ENCODE peak calls at places on chromosomes 3 and 15, in six cellular contexts. One of them, this sample, is unnamed.

GRCh38 chr3:189276481-189277190 is 104.9 kb downstream of the TPRG1 start:
- DNase-seq in activated CD8-positive, alpha-beta memory T cell treated with anti-CD3 and anti-CD28 coated beads for 24 hours: no peak
- DNase-seq in GM13976: no peak
- DNase-seq in mesenchymal stem cell: peak
- DNase-seq in H54: peak
- DNase-seq in esophagus squamous epithelium: no peak
- DNase-seq in this sample: no peak

GRCh38 chr3:183817111-183817510 is 8.3 kb downstream of the MAP6D1 start:
- DNase-seq in mesenchymal stem cell: no peak
- DNase-seq in esophagus squamous epithelium: no peak
- DNase-seq in activated CD8-positive, alpha-beta memory T cell treated with anti-CD3 and anti-CD28 coated beads for 24 hours: no peak
- DNase-seq in H54: no peak
- DNase-seq in GM13976: no peak
- DNase-seq in this sample: no peak

GRCh38 chr15:66947471-66947870 is 117.9 kb upstream of the SMAD3 start:
- DNase-seq in esophagus squamous epithelium: no peak
- DNase-seq in mesenchymal stem cell: peak
- DNase-seq in activated CD8-positive, alpha-beta memory T cell treated with anti-CD3 and anti-CD28 coated beads for 24 hours: no peak
- DNase-seq in H54: no peak
- DNase-seq in GM13976: no peak
- DNase-seq in this sample: peak

GRCh38 chr3:38005076-38006020 is 14.8 kb downstream of the VILL start:
- DNase-seq in mesenchymal stem cell: no peak
- DNase-seq in esophagus squamous epithelium: no peak
- DNase-seq in H54: no peak
- DNase-seq in GM13976: no peak
- DNase-seq in activated CD8-positive, alpha-beta memory T cell treated with anti-CD3 and anti-CD28 coated beads for 24 hours: no peak
- DNase-seq in this sample: no peak

GRCh38 chr15:100895721-100896120 is 16.1 kb downstream of the ALDH1A3 start:
- DNase-seq in GM13976: no peak
- DNase-seq in esophagus squamous epithelium: no peak
- DNase-seq in mesenchymal stem cell: no peak
- DNase-seq in activated CD8-positive, alpha-beta memory T cell treated with anti-CD3 and anti-CD28 coated beads for 24 hours: no peak
- DNase-seq in H54: no peak
- DNase-seq in this sample: no peak

GRCh38 chr3:69107841-69108240 is 14.6 kb downstream of the LMOD3 start:
- DNase-seq in mesenchymal stem cell: no peak
- DNase-seq in activated CD8-positive, alpha-beta memory T cell treated with anti-CD3 and anti-CD28 coated beads for 24 hours: no peak
- DNase-seq in esophagus squamous epithelium: no peak
- DNase-seq in GM13976: no peak
- DNase-seq in H54: no peak
- DNase-seq in this sample: no peak

GRCh38 chr15:98614681-98615080 is 33.7 kb upstream of the IGF1R start:
- DNase-seq in esophagus squamous epithelium: no peak
- DNase-seq in mesenchymal stem cell: no peak
- DNase-seq in GM13976: no peak
- DNase-seq in activated CD8-positive, alpha-beta memory T cell treated with anti-CD3 and anti-CD28 coated beads for 24 hours: peak
- DNase-seq in H54: no peak
- DNase-seq in this sample: no peak

GRCh38 chr15:83810110-83810509 is 156.2 kb downstream of the ADAMTSL3 start:
- DNase-seq in mesenchymal stem cell: no peak
- DNase-seq in GM13976: no peak
- DNase-seq in H54: no peak
- DNase-seq in activated CD8-positive, alpha-beta memory T cell treated with anti-CD3 and anti-CD28 coated beads for 24 hours: no peak
- DNase-seq in esophagus squamous epithelium: no peak
- DNase-seq in this sample: no peak

GRCh38 chr15:86079491-86080266 is at the start of gene AGBL1:
- DNase-seq in esophagus squamous epithelium: no peak
- DNase-seq in mesenchymal stem cell: no peak
- DNase-seq in activated CD8-positive, alpha-beta memory T cell treated with anti-CD3 and anti-CD28 coated beads for 24 hours: no peak
- DNase-seq in H54: no peak
- DNase-seq in GM13976: no peak
- DNase-seq in this sample: no peak

GRCh38 chr3:58059349-58060321 is 51.4 kb downstream of the FLNB start:
- DNase-seq in esophagus squamous epithelium: no peak
- DNase-seq in GM13976: no peak
- DNase-seq in mesenchymal stem cell: peak
- DNase-seq in activated CD8-positive, alpha-beta memory T cell treated with anti-CD3 and anti-CD28 coated beads for 24 hours: no peak
- DNase-seq in H54: no peak
- DNase-seq in this sample: peak